ENCODE peak calls at places on chromosomes 11 and 22, in seven cellular contexts. A, N, X, V, K, D and T are unnamed samples.

GRCh38 chr11:18776324-18776723 is 15.3 kb downstream of the PTPN5 start:
- DNase-seq in A (no peak), D (no peak), V (no peak), X (no peak), N (no peak), K (no peak), T (no peak)

GRCh38 chr11:103315248-103315647 is 206.0 kb downstream of the DYNC2H1 start:
- DNase-seq in A (no peak), K (no peak), N (no peak), V (no peak), X (no peak), D (no peak), T (no peak)

GRCh38 chr11:47466701-47467250 is 17.8 kb upstream of the RAPSN start:
- DNase-seq in N (peak), V (peak), D (peak), A (no peak), K (no peak), X (peak), T (peak)

GRCh38 chr11:104690243-104690642 is 208.0 kb downstream of the CASP12 start:
- DNase-seq in K (no peak), A (no peak), X (no peak), D (no peak), V (no peak), N (no peak), T (no peak)

GRCh38 chr11:86676533-86677154 is 4.2 kb upstream of the ME3 start:
- DNase-seq in N (no peak), X (no peak), K (no peak), D (no peak), V (no peak), A (no peak), T (peak)

GRCh38 chr11:2129323-2129698 is 9.9 kb downstream of the IGF2 start:
- DNase-seq in A (no peak), V (no peak), N (no peak), X (no peak), K (no peak), D (no peak), T (no peak)

GRCh38 chr22:48744283-48744641 is 1083.4 kb downstream of the BRD1 start:
- DNase-seq in A (no peak), K (peak), D (no peak), N (no peak), X (no peak), V (no peak), T (no peak)

GRCh38 chr11:43947003-43947500 is 4.6 kb downstream of the C11orf96 start:
- DNase-seq in D (no peak), A (no peak), N (no peak), K (peak), X (no peak), V (no peak), T (peak)

GRCh38 chr22:20602589-20603164 is 95.3 kb downstream of the MED15 start:
- DNase-seq in K (no peak), D (no peak), X (no peak), A (no peak), N (no peak), V (no peak), T (no peak)

GRCh38 chr22:39289445-39290247 is 29.8 kb downstream of the RPL3 start:
- DNase-seq in A (no peak), N (no peak), K (no peak), X (no peak), D (no peak), V (no peak), T (no peak)

GRCh38 chr22:39284983-39285382 is 34.4 kb downstream of the RPL3 start:
- DNase-seq in A (no peak), N (no peak), V (no peak), D (no peak), K (no peak), X (no peak), T (no peak)

GRCh38 chr22:39284142-39284980 is 35.1 kb downstream of the RPL3 start:
- DNase-seq in X (no peak), A (no peak), N (no peak), V (no peak), D (no peak), K (no peak), T (no peak)

GRCh38 chr22:39288135-39288898 is 31.1 kb downstream of the RPL3 start:
- DNase-seq in K (no peak), D (no peak), N (no peak), A (no peak), V (no peak), X (no peak), T (no peak)

GRCh38 chr22:39287076-39287743 is 32.2 kb downstream of the RPL3 start:
- DNase-seq in K (no peak), X (no peak), A (peak), D (no peak), N (no peak), V (no peak), T (no peak)
- TF ChIP-seq CTCF in K (no peak), X (no peak), A (no peak), D (no peak), N (no peak), V (no peak), T (no peak)

GRCh38 chr11:119625206-119625988 is 103.6 kb downstream of the NECTIN1 start:
- DNase-seq in V (no peak), N (no peak), A (no peak), X (no peak), D (peak), K (no peak), T (peak)
- H3K4me3 ChIP-seq in V (no peak), N (no peak), A (no peak), X (no peak), D (no peak), K (no peak), T (no peak)

DNA sequence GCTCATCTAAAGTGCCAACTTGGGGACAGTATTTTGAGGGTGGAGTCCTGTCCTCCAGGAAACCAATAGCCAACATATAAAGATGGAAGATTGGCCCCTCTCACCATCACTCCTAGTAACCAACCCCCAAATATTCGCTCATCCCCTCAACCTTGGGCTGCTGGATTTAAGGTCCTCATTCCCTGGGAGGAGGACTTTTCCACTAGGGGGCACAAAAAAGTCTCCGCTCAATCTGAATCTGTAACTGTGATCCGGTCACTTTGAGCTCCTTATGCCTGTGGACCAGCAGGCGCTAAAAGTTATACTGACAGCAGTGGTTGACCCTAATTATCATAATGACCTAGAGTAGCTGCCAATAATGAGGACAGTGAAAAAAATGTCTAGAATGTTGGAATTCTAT is 20.5 kb upstream of the CLPB start:
- DNase-seq in V (no peak), X (no peak), A (no peak), N (no peak), K (no peak), D (no peak), T (no peak)
- TF ChIP-seq CTCF in V (no peak), X (no peak), A (no peak), N (no peak), K (no peak), D (no peak), T (peak)

GRCh38 chr11:31815743-31816466 is 4.8 kb upstream of the PAX6 start:
- DNase-seq in K (no peak), A (no peak), V (no peak), N (no peak), D (no peak), X (no peak), T (no peak)
- H3K4me3 ChIP-seq in K (no peak), A (no peak), V (peak), N (peak), D (peak), X (peak), T (no peak)

DNA sequence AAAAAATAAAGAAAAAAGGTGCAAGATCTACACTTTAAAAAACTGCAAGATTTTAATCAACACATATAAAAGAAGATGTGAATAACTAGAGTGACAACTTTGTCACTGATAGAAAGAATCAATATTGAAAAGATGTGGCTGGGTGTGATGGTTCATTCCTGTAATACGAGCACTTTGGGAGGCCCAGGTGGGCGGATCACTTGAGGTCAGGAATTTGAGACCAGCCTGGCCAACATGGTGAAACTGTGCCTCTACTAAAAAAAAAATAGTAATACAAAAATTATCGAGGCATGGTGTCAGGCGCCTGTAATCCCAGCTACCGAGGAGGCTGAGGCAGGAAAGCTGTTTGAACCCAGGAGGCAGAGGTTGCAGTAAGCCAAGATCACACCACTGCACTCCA is 21.0 kb upstream of the FBLN1 start:
- DNase-seq in X (no peak), V (no peak), K (no peak), N (no peak), A (no peak), D (no peak), T (no peak)
- TF ChIP-seq CTCF in X (no peak), V (no peak), K (no peak), N (no peak), A (no peak), D (no peak), T (no peak)

DNA sequence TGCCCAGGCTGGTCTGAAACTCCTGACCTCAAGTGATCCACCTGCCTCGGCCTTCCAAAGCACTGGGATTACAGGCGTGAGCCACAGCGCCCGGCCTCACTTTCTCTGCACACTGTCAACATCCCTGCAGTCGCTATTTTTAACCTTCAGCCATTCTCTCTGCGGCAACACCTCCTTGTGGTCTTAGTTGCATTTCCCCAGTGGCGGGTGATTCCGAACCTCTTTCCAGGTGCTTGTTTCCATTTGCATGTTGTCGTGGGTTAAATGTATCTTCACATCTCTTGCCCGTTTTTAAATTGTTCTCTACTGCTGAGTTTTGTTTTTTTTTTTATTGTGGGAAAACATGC is 2.2 kb upstream of the SCT start:
- DNase-seq in N (no peak), D (no peak), K (no peak), V (no peak), A (no peak), X (no peak), T (no peak)
- H3K4me3 ChIP-seq in N (no peak), D (no peak), K (no peak), V (no peak), A (no peak), X (no peak), T (no peak)

GRCh38 chr22:31945971-31946680 is 1.8 kb downstream of the YWHAH start:
- DNase-seq in X (no peak), N (no peak), V (no peak), K (no peak), D (no peak), A (peak), T (no peak)
- TF ChIP-seq CTCF in X (no peak), N (no peak), V (no peak), K (no peak), D (no peak), A (no peak), T (no peak)